ENCODE peak calls at places on chromosomes 7 and 10, in eight cellular contexts. L is NCI-H1092 treated with DMSO at 0.1 percent for 48 hours; M is HFF-Myc; A is astrocyte; R is COR-L47; E is activated T-helper 1 cell treated with anti-CD3 and anti-CD28 coated beads, Interleukin-2, amount 50 U/mL, for 16 hours; U is HuH-7.5; H is kidney. Z is an unnamed sample.

GRCh38 chr10:99532687-99533495 is at the start of gene NKX2-3:
- DNase-seq in M (no peak), L (no peak), U (no peak), R (no peak), A (no peak), H (no peak), E (no peak), Z (no peak)

GRCh38 chr10:15113766-15114165 is 16.6 kb downstream of the RPP38 start:
- DNase-seq in E (no peak), R (no peak), A (no peak), U (no peak), L (no peak), H (no peak), M (no peak), Z (no peak)

GRCh38 chr10:119286983-119287612 is 79.7 kb downstream of the GRK5 start:
- DNase-seq in H (no peak), R (no peak), E (no peak), U (no peak), L (no peak), A (no peak), M (no peak), Z (no peak)

GRCh38 chr7:55348502-55348901 is 16.6 kb upstream of the LANCL2 start:
- DNase-seq in L (no peak), R (no peak), E (no peak), M (no peak), U (no peak), H (no peak), A (peak; percentile 65), Z (no peak)

GRCh38 chr10:119896061-119896655 is 3.6 kb downstream of the SEC23IP start:
- DNase-seq in A (peak; percentile 85), H (no peak), M (no peak), R (no peak), E (no peak), U (no peak), L (no peak), Z (peak; percentile 38)

GRCh38 chr10:79023489-79024162 is 45.1 kb upstream of the ZMIZ1 start:
- DNase-seq in A (no peak), H (peak; percentile 52), U (no peak), E (no peak), R (no peak), M (no peak), L (no peak), Z (no peak)

GRCh38 chr7:108581655-108582491 is 12.2 kb downstream of the DNAJB9 start:
- DNase-seq in H (no peak), R (no peak), L (no peak), A (no peak), E (no peak), M (no peak), U (peak; percentile 22), Z (no peak)

GRCh38 chr10:84825330-84825729 is 496.9 kb downstream of the CCSER2 start:
- DNase-seq in L (no peak), H (no peak), R (no peak), M (peak; percentile 2), U (no peak), E (no peak), A (peak; percentile 87), Z (peak; percentile 0)

GRCh38 chr7:13017325-13017853 is 330.0 kb downstream of the ARL4A start:
- DNase-seq in L (no peak), A (peak; percentile 80), R (no peak), H (no peak), U (peak; percentile 34), M (no peak), E (no peak), Z (no peak)

GRCh38 chr10:75547391-75548298 is 116.2 kb downstream of the LRMDA start:
- DNase-seq in H (no peak), U (no peak), A (peak; percentile 97), R (no peak), L (no peak), E (no peak), M (no peak), Z (no peak)

Z was measured in fibroblast of the conjunctiva.